ENCODE peak calls at places on chromosomes 12 and 14, in six cellular contexts. I, E, L, D, P and U are unnamed samples.

GRCh38 chr12:57887631-57888406 is 41.3 kb upstream of the CTDSP2 start:
- DNase-seq in I (peak; percentile 65), E (peak; percentile 84), L (no peak), D (no peak), P (no peak), U (no peak)

GRCh38 chr14:74475678-74476077 is 17.4 kb downstream of the NPC2 start:
- DNase-seq in I (no peak), E (no peak), L (no peak), D (no peak), P (no peak), U (no peak)

GRCh38 chr12:103884316-103884715 is 43.3 kb upstream of the NT5DC3 start:
- DNase-seq in I (peak; percentile 39), E (no peak), L (peak; percentile 45), D (peak; percentile 26), P (no peak), U (no peak)

GRCh38 chr14:101961011-101961721 is 3.2 kb upstream of the DYNC1H1 start:
- DNase-seq in I (peak; percentile 79), E (peak; percentile 92), L (peak; percentile 50), D (peak; percentile 74), P (peak; percentile 69), U (peak; percentile 85)

GRCh38 chr12:12915654-12916053 is 24.3 kb downstream of the GPRC5A start:
- DNase-seq in I (no peak), E (no peak), L (no peak), D (no peak), P (no peak), U (no peak)

GRCh38 chr14:52175982-52176502 is 91.5 kb upstream of the PTGDR start:
- DNase-seq in I (no peak), E (no peak), L (no peak), D (no peak), P (peak; percentile 15), U (no peak)

GRCh38 chr12:131711551-131712205 is 788 bp downstream of the SFSWAP start:
- DNase-seq in I (no peak), E (no peak), L (no peak), D (no peak), P (no peak), U (no peak)

GRCh38 chr12:104764225-104765073 is 193.6 kb downstream of the SLC41A2 start:
- DNase-seq in I (no peak), E (no peak), L (no peak), D (no peak), P (no peak), U (no peak)

GRCh38 chr14:99537399-99537798 is 56.2 kb downstream of the CCNK start:
- DNase-seq in I (peak; percentile 79), E (no peak), L (peak; percentile 41), D (peak; percentile 72), P (no peak), U (no peak)

GRCh38 chr12:92928431-92928961 is 599 bp downstream of the EEA1 start:
- DNase-seq in I (peak; percentile 70), E (peak; percentile 84), L (no peak), D (peak; percentile 51), P (peak; percentile 31), U (no peak)

GRCh38 chr14:55721353-55721752 is 141.3 kb downstream of the KTN1 start:
- DNase-seq in I (no peak), E (no peak), L (no peak), D (peak; percentile 51), P (no peak), U (no peak)

GRCh38 chr12:51126297-51126696 is 42.9 kb upstream of the CSRNP2 start:
- DNase-seq in I (no peak), E (no peak), L (no peak), D (no peak), P (no peak), U (no peak)

GRCh38 chr14:99258341-99258781 is 13.6 kb downstream of the BCL11B start:
- DNase-seq in I (no peak), E (no peak), L (no peak), D (no peak), P (no peak), U (no peak)

GRCh38 chr14:99199854-99200653 is 71.9 kb downstream of the BCL11B start:
- DNase-seq in I (no peak), E (no peak), L (no peak), D (no peak), P (peak; percentile 20), U (peak; percentile 63)

GRCh38 chr14:100115726-100116125 is 43.7 kb downstream of the DEGS2 start:
- DNase-seq in I (no peak), E (no peak), L (no peak), D (no peak), P (no peak), U (no peak)

GRCh38 chr14:64474698-64475097 is 9.4 kb downstream of the AKAP5 start:
- DNase-seq in I (no peak), E (no peak), L (no peak), D (no peak), P (no peak), U (no peak)

GRCh38 chr12:111728795-111729194 is 37.9 kb upstream of the ALDH2 start:
- DNase-seq in I (no peak), E (no peak), L (no peak), D (no peak), P (no peak), U (no peak)

GRCh38 chr12:81010641-81011040 is 67.2 kb upstream of the ACSS3 start:
- DNase-seq in I (no peak), E (no peak), L (no peak), D (no peak), P (no peak), U (no peak)

GRCh38 chr14:92866181-92866752 is 56.7 kb upstream of the CHGA start:
- DNase-seq in I (no peak), E (no peak), L (no peak), D (no peak), P (no peak), U (no peak)

GRCh38 chr12:16228067-16228466 is 49.4 kb downstream of the SLC15A5 start:
- DNase-seq in I (no peak), E (no peak), L (no peak), D (no peak), P (no peak), U (no peak)

GRCh38 chr12:6927379-6927991 is at the start of gene ATN1:
- DNase-seq in I (peak; percentile 94), E (peak; percentile 95), L (peak; percentile 47), D (peak; percentile 89), P (peak; percentile 74), U (peak; percentile 92)

GRCh38 chr14:99524804-99525698 is 43.8 kb downstream of the CCNK start:
- DNase-seq in I (no peak), E (no peak), L (no peak), D (no peak), P (no peak), U (peak; percentile 10)

DNA sequence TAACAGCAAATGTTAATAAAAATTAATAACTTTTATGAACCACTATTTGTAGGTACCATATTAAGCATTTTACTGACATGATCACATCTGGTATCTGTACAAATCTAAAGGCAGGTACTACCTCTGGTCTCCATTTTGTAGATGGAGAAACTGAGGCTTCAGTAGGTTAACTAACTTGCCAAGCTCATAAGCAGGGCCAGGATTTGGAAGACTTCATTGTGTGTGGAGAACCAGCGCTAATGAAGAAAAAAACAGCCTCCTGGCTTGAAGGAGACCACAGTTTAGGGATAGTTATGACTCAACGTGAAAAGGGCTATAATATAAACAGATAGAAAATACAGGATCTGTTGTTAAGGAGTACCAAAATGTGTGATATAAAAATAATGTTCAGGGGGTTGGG is 1.0 kb downstream of the NUP37 start:
- DNase-seq in I (no peak), E (no peak), L (no peak), D (no peak), P (no peak), U (no peak)
- H3K4me3 ChIP-seq in I (peak overlapping the region; percentile 76), E (no peak overlapping the region), L (peak overlapping the region; percentile 85), D (no peak overlapping the region), P (no peak overlapping the region), U (peak overlapping the region; percentile 91)

GRCh38 chr12:115002434-115002833 is 318.5 kb upstream of the TBX3 start:
- DNase-seq in I (no peak), E (no peak), L (no peak), D (no peak), P (no peak), U (no peak)

GRCh38 chr12:115000038-115000437 is 316.1 kb upstream of the TBX3 start:
- DNase-seq in I (no peak), E (no peak), L (no peak), D (peak; percentile 49), P (no peak), U (no peak)

GRCh38 chr12:115001538-115001937 is 317.6 kb upstream of the TBX3 start:
- DNase-seq in I (no peak), E (no peak), L (no peak), D (no peak), P (no peak), U (no peak)

GRCh38 chr12:115008951-115009350 is 325.0 kb upstream of the TBX3 start:
- DNase-seq in I (no peak), E (no peak), L (no peak), D (no peak), P (no peak), U (no peak)

GRCh38 chr12:115004469-115005146 is 320.6 kb upstream of the TBX3 start:
- DNase-seq in I (no peak), E (no peak), L (no peak), D (no peak), P (no peak), U (no peak)
- H3K27ac ChIP-seq in I (no peak overlapping the region), E (no peak overlapping the region), L (no peak overlapping the region), D (peak overlapping the region; percentile 35), P (no peak overlapping the region), U (no peak overlapping the region)

GRCh38 chr14:53916239-53916638 is 40.4 kb downstream of the BMP4 start:
- DNase-seq in I (no peak), E (no peak), L (no peak), D (no peak), P (no peak), U (no peak)

GRCh38 chr14:53921027-53921426 is 35.6 kb downstream of the BMP4 start:
- DNase-seq in I (no peak), E (no peak), L (no peak), D (no peak), P (no peak), U (no peak)

GRCh38 chr14:53912121-53912520 is 44.5 kb downstream of the BMP4 start:
- DNase-seq in I (no peak), E (no peak), L (no peak), D (no peak), P (no peak), U (no peak)

GRCh38 chr14:53915364-53916014 is 41.1 kb downstream of the BMP4 start:
- DNase-seq in I (no peak), E (no peak), L (no peak), D (no peak), P (no peak), U (no peak)
- H3K4me3 ChIP-seq in I (no peak overlapping the region), E (no peak overlapping the region), L (no peak overlapping the region), D (no peak overlapping the region), P (no peak overlapping the region), U (no peak overlapping the region)

GRCh38 chr12:25994252-25994651 is 35.8 kb downstream of the RASSF8 start:
- DNase-seq in I (no peak), E (no peak), L (peak; percentile 86), D (no peak), P (no peak), U (no peak)

GRCh38 chr12:25995906-25996305 is 37.4 kb downstream of the RASSF8 start:
- DNase-seq in I (no peak), E (no peak), L (no peak), D (no peak), P (no peak), U (no peak)

GRCh38 chr12:25997401-25997973 is 39.0 kb downstream of the RASSF8 start:
- DNase-seq in I (no peak), E (no peak), L (peak; percentile 53), D (no peak), P (no peak), U (no peak)

GRCh38 chr12:25996677-25997076 is 38.2 kb downstream of the RASSF8 start:
- DNase-seq in I (no peak), E (no peak), L (no peak), D (no peak), P (no peak), U (no peak)

GRCh38 chr12:25994901-25995625 is 36.6 kb downstream of the RASSF8 start:
- DNase-seq in I (no peak), E (no peak), L (no peak), D (no peak), P (no peak), U (no peak)
- H3K27ac ChIP-seq in I (no peak overlapping the region), E (peak overlapping the region; percentile 77), L (peak overlapping the region; percentile 50), D (no peak overlapping the region), P (peak overlapping the region; percentile 31), U (peak overlapping the region; percentile 19)